ENCODE peak calls at places on chromosomes 4 and X, in six cellular contexts. X is fibroblast of villous mesenchyme, H is tibial nerve, D is breast epithelium, U is right lobe of liver, B is cardiac fibroblast. E is an unnamed sample.
A peak's percentile ranks its signal among the peaks of the same experiment; 100 is the strongest.

GRCh38 chr4:2040391-2041233 is 18.5 kb upstream of the NAT8L start:
- DNase-seq in X (no peak), H (no peak), D (no peak), U (peak; percentile 52), B (no peak), E (no peak)

GRCh38 chrX:47380268-47380667 is 9.9 kb downstream of the ZNF157 start:
- DNase-seq in X (peak; percentile 53), H (no peak), D (peak; percentile 39), U (no peak), B (no peak), E (no peak)

GRCh38 chrX:150655713-150656266 is 37.4 kb upstream of the MTMR1 start:
- DNase-seq in X (no peak), H (no peak), D (no peak), U (no peak), B (no peak), E (no peak)

GRCh38 chr4:29423836-29424721 is 1296.1 kb upstream of the PCDH7 start:
- DNase-seq in X (peak; percentile 64), H (no peak), D (no peak), U (no peak), B (peak; percentile 28), E (no peak)

GRCh38 chrX:125203379-125203736 is 116.3 kb upstream of the TEX13C start:
- DNase-seq in X (no peak), H (no peak), D (no peak), U (peak; percentile 56), B (no peak), E (no peak)

GRCh38 chr4:7194251-7195137 is 2.2 kb downstream of the SORCS2 start:
- DNase-seq in X (no peak), H (peak; percentile 36), D (no peak), U (no peak), B (no peak), E (peak; percentile 66)

GRCh38 chrX:71852182-71852581 is 58.5 kb upstream of the NHSL2 start:
- DNase-seq in X (no peak), H (no peak), D (no peak), U (no peak), B (no peak), E (no peak)

GRCh38 chr4:19575959-19576358 is 675.7 kb upstream of the SLIT2 start:
- DNase-seq in X (no peak), H (no peak), D (no peak), U (no peak), B (peak; percentile 73), E (no peak)

GRCh38 chr4:8039290-8039689 is 99.6 kb upstream of the AFAP1 start:
- DNase-seq in X (no peak), H (no peak), D (no peak), U (no peak), B (peak; percentile 10), E (no peak)

GRCh38 chr4:32562010-32562409 is 1841.8 kb downstream of the PCDH7 start:
- DNase-seq in X (no peak), H (no peak), D (no peak), U (no peak), B (no peak), E (no peak)

GRCh38 chrX:47514553-47515235 is 31.7 kb upstream of the ZNF41 start:
- DNase-seq in X (peak; percentile 89), H (no peak), D (no peak), U (no peak), B (peak; percentile 36), E (no peak)

GRCh38 chr4:6753103-6753560 is 29.4 kb upstream of the KIAA0232 start:
- DNase-seq in X (no peak), H (no peak), D (no peak), U (peak; percentile 93), B (no peak), E (no peak)

GRCh38 chr4:138086471-138086870 is 155.7 kb downstream of the SLC7A11 start:
- DNase-seq in X (no peak), H (no peak), D (no peak), U (no peak), B (no peak), E (no peak)

GRCh38 chrX:130055103-130055502 is 55.2 kb downstream of the ELF4 start:
- DNase-seq in X (peak; percentile 17), H (no peak), D (no peak), U (no peak), B (peak; percentile 54), E (no peak)

GRCh38 chr4:73870260-73870659 is 1.1 kb downstream of the CXCL1 start:
- DNase-seq in X (no peak), H (no peak), D (no peak), U (no peak), B (peak; percentile 56), E (no peak)

GRCh38 chr4:169774466-169775445 is 17.0 kb upstream of the HPF1 start:
- DNase-seq in X (peak; percentile 20), H (no peak), D (no peak), U (peak; percentile 55), B (peak; percentile 34), E (no peak)

GRCh38 chrX:125090046-125090445 is 229.6 kb upstream of the TEX13C start:
- DNase-seq in X (no peak), H (no peak), D (no peak), U (no peak), B (no peak), E (no peak)

DNA sequence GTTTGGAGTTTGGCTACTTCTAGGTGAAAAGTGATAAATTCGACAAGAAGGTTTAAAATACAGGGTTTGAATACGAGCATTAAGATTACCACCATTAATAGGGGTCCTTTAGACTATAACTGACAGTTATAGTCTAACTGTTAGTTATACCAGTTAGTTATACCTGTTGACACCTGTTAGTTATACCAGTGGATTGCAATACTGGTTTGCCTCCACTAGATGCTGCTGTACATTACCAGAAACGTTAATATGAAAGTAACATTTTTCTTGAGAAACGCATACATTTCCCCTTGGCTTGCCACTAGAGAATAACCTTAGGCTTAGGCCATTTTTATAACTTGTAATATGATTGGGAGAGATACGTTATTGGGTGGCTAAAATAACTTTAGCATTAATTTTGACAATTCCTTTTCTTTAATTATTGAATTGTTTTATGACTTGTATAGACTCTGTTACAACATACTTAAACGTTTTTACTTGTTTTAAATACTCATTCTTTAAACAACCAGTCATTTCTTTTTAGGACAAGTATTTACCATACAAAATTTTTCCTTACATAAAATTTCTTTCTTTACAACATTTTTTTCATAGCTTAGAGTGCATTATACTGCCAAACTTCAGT is 911.2 kb downstream of the FSTL5 start:
- DNase-seq in X (peak; percentile 2), H (no peak), D (no peak), U (no peak), B (peak; percentile 2), E (no peak)
- TF ChIP-seq CTCF in X (peak; percentile 61), H (peak; percentile 33), D (peak; percentile 38), U (peak; percentile 65), B (peak; percentile 58), E (peak; percentile 84)

GRCh38 chr4:52197351-52197750 is 146.2 kb downstream of the SPATA18 start:
- DNase-seq in X (no peak), H (no peak), D (no peak), U (no peak), B (no peak), E (no peak)

GRCh38 chr4:52195882-52196281 is 144.8 kb downstream of the SPATA18 start:
- DNase-seq in X (no peak), H (no peak), D (no peak), U (no peak), B (no peak), E (no peak)

GRCh38 chr4:52198356-52198755 is 147.3 kb downstream of the SPATA18 start:
- DNase-seq in X (no peak), H (no peak), D (no peak), U (no peak), B (no peak), E (no peak)

GRCh38 chr4:52199574-52200338 is 148.7 kb downstream of the SPATA18 start:
- DNase-seq in X (no peak), H (no peak), D (no peak), U (no peak), B (peak; percentile 63), E (no peak)

DNA sequence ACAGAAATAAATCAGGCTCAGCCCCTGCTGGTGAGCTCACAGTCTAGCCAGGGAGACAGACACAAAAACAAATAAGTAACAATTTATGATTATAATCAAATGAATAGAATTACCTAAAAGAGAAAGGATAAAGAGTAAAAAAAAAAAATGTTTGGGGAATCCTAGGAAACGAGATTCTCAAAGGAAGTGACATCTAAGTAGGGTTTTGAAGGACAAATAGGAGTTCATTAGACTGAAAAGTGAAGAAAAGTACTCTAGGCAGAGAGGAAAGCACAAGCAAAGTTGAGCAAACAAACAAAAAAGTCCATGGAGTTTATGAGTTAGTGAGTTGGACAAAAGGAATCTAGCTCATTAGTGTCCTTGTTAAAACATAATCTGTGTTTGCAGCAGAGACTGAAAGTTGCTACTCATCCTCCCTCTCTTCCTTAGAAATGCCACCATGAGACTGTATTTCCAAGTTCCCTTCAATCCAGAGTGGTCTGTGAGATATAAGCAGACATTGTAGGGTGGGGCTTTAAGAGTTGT is 145.6 kb downstream of the SPATA18 start:
- DNase-seq in X (no peak), H (no peak), D (no peak), U (no peak), B (no peak), E (no peak)
- TF ChIP-seq CTCF in X (no peak), H (no peak), D (no peak), U (no peak), B (no peak), E (no peak)

DNA sequence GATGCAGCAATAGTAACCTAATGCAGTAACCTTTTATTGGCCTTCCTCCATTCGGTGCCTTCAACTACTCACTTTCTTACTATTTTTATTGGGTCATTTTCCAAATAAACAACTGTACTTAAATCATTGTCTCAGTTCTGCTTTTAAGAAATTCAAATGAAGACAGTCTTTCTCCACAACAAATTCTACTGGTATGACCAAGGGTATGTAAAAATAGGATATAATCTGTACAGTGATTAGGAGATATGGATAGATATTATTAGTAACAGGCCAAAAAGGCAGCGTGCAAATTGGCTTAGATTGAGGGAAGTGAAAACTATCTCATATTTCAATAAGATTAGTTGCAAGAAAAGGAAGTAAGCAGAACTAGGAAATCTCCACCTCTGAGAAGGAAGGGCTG is 177.4 kb upstream of the PPP1R2C start:
- DNase-seq in X (no peak), H (no peak), D (no peak), U (no peak), B (no peak), E (no peak)
- TF ChIP-seq CTCF in X (no peak), H (no peak), D (no peak), U (no peak), B (no peak), E (no peak)

DNA sequence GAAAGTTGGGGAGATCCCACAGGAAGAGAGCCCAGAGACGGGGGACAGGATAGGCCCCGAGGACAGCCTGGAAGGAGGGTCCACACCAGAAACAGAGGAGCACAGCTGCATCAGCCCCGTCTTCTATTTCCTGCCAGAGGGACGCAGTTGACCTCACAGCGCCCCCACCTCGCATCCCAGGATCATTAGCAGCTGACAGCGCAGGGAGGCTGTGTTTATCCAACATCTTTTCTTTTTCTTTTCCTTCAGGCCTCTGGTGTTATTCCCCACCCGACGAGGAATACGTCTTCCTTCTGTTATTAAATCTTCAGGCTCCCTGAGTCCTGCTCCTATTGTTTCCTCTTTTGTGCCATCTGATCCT is 75.4 kb downstream of the DCHS2 start:
- DNase-seq in X (peak; percentile 12), H (no peak), D (no peak), U (no peak), B (peak; percentile 1), E (no peak)
- TF ChIP-seq CTCF in X (peak; percentile 6), H (no peak), D (no peak), U (no peak), B (no peak), E (peak; percentile 23)

E was measured in D721Med.